ENCODE peak calls at places on chromosome 20, in six cellular contexts. N, Y, B, L, G and P are unnamed samples.

GRCh38 chr20:1144401-1145172 is 26.2 kb downstream of the PSMF1 start:
- ATAC-seq in N (no peak), Y (no peak), B (no peak), L (no peak), G (no peak), P (no peak)

GRCh38 chr20:9534025-9534424 is 19.6 kb downstream of the LAMP5 start:
- ATAC-seq in N (no peak), Y (no peak), B (no peak), L (no peak), G (no peak), P (no peak)

GRCh38 chr20:1895674-1896496 is 678 bp downstream of the SIRPA start:
- ATAC-seq in N (no peak), Y (no peak), B (no peak), L (no peak), G (no peak), P (no peak)

GRCh38 chr20:53570446-53571276 is 23.0 kb downstream of the ZNF217 start:
- ATAC-seq in N (peak), Y (no peak), B (no peak), L (no peak), G (no peak), P (peak)

GRCh38 chr20:48772183-48772976 is 55.4 kb downstream of the PREX1 start:
- ATAC-seq in N (no peak), Y (peak), B (peak), L (no peak), G (no peak), P (no peak)

GRCh38 chr20:9179193-9179802 is 110.4 kb downstream of the PLCB4 start:
- ATAC-seq in N (no peak), Y (no peak), B (no peak), L (no peak), G (no peak), P (no peak)

GRCh38 chr20:18728165-18728866 is 85.3 kb upstream of the SCP2D1 start:
- ATAC-seq in N (no peak), Y (no peak), B (peak), L (no peak), G (no peak), P (no peak)

GRCh38 chr20:63829943-63830820 is 882 bp downstream of the ZBTB46 start:
- ATAC-seq in N (peak), Y (no peak), B (peak), L (no peak), G (no peak), P (peak)

GRCh38 chr20:21393142-21393541 is 4.2 kb downstream of the NKX2-4 start:
- ATAC-seq in N (no peak), Y (no peak), B (no peak), L (no peak), G (no peak), P (no peak)

GRCh38 chr20:50694379-50695143 is 3.2 kb upstream of the RIPOR3 start:
- ATAC-seq in N (no peak), Y (no peak), B (no peak), L (no peak), G (no peak), P (no peak)

GRCh38 chr20:24842591-24843442 is 106.3 kb upstream of the CST7 start:
- ATAC-seq in N (no peak), Y (no peak), B (peak), L (peak), G (peak), P (peak)

GRCh38 chr20:24584538-24585356 is 115.3 kb downstream of the SYNDIG1 start:
- ATAC-seq in N (no peak), Y (no peak), B (no peak), L (no peak), G (no peak), P (no peak)

GRCh38 chr20:31845300-31845863 is at the start of gene FOXS1:
- ATAC-seq in N (peak), Y (peak), B (peak), L (no peak), G (no peak), P (no peak)